ENCODE peak calls at places on chromosomes 3 and 15, in six cellular contexts. V, H, Y, X, R and M are unnamed samples.

GRCh38 chr3:71011565-71012287 is 571.8 kb downstream of the FOXP1 start:
- DNase-seq in X (no peak), R (no peak), V (no peak), H (no peak), Y (no peak), M (no peak)

GRCh38 chr15:62940755-62941361 is 101.7 kb upstream of the TPM1 start:
- DNase-seq in R (peak; percentile 16), H (peak; percentile 69), Y (peak; percentile 88), X (peak; percentile 6), V (no peak), M (peak; percentile 77)

GRCh38 chr3:189041482-189042090 is 130.2 kb upstream of the TPRG1 start:
- DNase-seq in Y (peak; percentile 57), H (no peak), V (peak; percentile 70), X (peak; percentile 60), R (no peak), M (no peak)

GRCh38 chr15:62750471-62750870 is 292.1 kb upstream of the TPM1 start:
- DNase-seq in V (no peak), X (no peak), R (no peak), Y (no peak), H (no peak), M (no peak)

GRCh38 chr3:111864821-111865656 is 6.0 kb downstream of the PHLDB2 start:
- DNase-seq in V (no peak), R (no peak), X (no peak), Y (peak; percentile 90), H (no peak), M (no peak)

GRCh38 chr3:188133646-188134045 is 20.3 kb upstream of the LPP start:
- DNase-seq in H (no peak), Y (peak; percentile 42), V (no peak), X (no peak), R (no peak), M (no peak)

GRCh38 chr15:78625621-78626280 is 5.0 kb upstream of the CHRNA3 start:
- DNase-seq in V (no peak), X (no peak), H (no peak), R (no peak), Y (no peak), M (no peak)

GRCh38 chr3:23430781-23431423 is 227.8 kb downstream of the UBE2E2 start:
- DNase-seq in X (no peak), R (no peak), Y (no peak), V (no peak), H (no peak), M (no peak)

GRCh38 chr3:4425707-4426106 is 41.4 kb downstream of the SUMF1 start:
- DNase-seq in X (peak; percentile 14), Y (no peak), R (no peak), V (peak; percentile 10), H (no peak), M (no peak)

GRCh38 chr3:97820780-97821179 is 1.0 kb upstream of the CRYBG3 start:
- DNase-seq in H (no peak), X (no peak), V (no peak), R (no peak), Y (no peak), M (no peak)

GRCh38 chr3:154981201-154981600 is 98.9 kb upstream of the MME start:
- DNase-seq in V (no peak), Y (peak; percentile 25), H (no peak), R (no peak), X (no peak), M (no peak)

GRCh38 chr3:148902173-148902791 is 37.2 kb downstream of the CPA3 start:
- DNase-seq in H (no peak), R (no peak), V (no peak), Y (peak; percentile 59), X (no peak), M (no peak)

GRCh38 chr3:4060064-4060463 is 243.1 kb upstream of the SETMAR start:
- DNase-seq in H (no peak), R (no peak), X (no peak), V (no peak), Y (no peak), M (no peak)

GRCh38 chr3:186509423-186509822 is 34.8 kb downstream of the CRYGS start:
- DNase-seq in R (no peak), X (no peak), Y (no peak), H (no peak), V (no peak), M (no peak)

GRCh38 chr3:158727499-158728377 is 4.5 kb downstream of the RARRES1 start:
- DNase-seq in R (peak; percentile 36), Y (peak; percentile 91), V (no peak), H (no peak), X (no peak), M (no peak)

GRCh38 chr3:69386535-69387385 is 872 bp upstream of the FRMD4B start:
- DNase-seq in R (no peak), H (no peak), X (no peak), V (no peak), Y (no peak), M (no peak)